ENCODE peak calls at places on chromosome 10, in five cellular contexts. A, F, H, I and C are unnamed samples.

GRCh38 chr10:34719746-34720145 is 95.3 kb downstream of the PARD3 start:
- DNase-seq in A (no peak), F (no peak), H (no peak), I (no peak), C (no peak)

GRCh38 chr10:98323221-98324164 is 55.5 kb upstream of the LOXL4 start:
- DNase-seq in A (no peak), F (peak; percentile 74), H (peak; percentile 73), I (no peak), C (peak; percentile 83)

GRCh38 chr10:53230651-53231050 is 458.1 kb upstream of the MBL2 start:
- DNase-seq in A (no peak), F (no peak), H (no peak), I (no peak), C (no peak)

GRCh38 chr10:102720337-102720736 is 5.9 kb downstream of the SFXN2 start:
- DNase-seq in A (no peak), F (no peak), H (no peak), I (no peak), C (no peak)

GRCh38 chr10:89389254-89389653 is 3.2 kb upstream of the IFIT1 start:
- DNase-seq in A (no peak), F (peak; percentile 69), H (no peak), I (no peak), C (peak; percentile 22)

GRCh38 chr10:4868357-4868657 is 42.3 kb downstream of the AKR1E2 start:
- DNase-seq in A (no peak), F (no peak), H (no peak), I (no peak), C (no peak)

GRCh38 chr10:42864575-42864974 is 82.0 kb downstream of the BMS1 start:
- DNase-seq in A (no peak), F (peak; percentile 39), H (no peak), I (peak; percentile 7), C (peak; percentile 22)

GRCh38 chr10:132658546-132659205 is 121.1 kb downstream of the INPP5A start:
- DNase-seq in A (no peak), F (no peak), H (no peak), I (no peak), C (no peak)

GRCh38 chr10:4315529-4315928 is 510.5 kb upstream of the AKR1E2 start:
- DNase-seq in A (no peak), F (peak; percentile 85), H (peak; percentile 27), I (no peak), C (no peak)

GRCh38 chr10:61179734-61180133 is 235.7 kb upstream of the RHOBTB1 start:
- DNase-seq in A (no peak), F (no peak), H (no peak), I (no peak), C (no peak)

GRCh38 chr10:97539523-97540200 is 32.9 kb upstream of the ANKRD2 start:
- DNase-seq in A (no peak), F (peak; percentile 93), H (no peak), I (peak; percentile 84), C (no peak)

GRCh38 chr10:80739963-80740715 is 202.4 kb downstream of the SH2D4B start:
- DNase-seq in A (no peak), F (no peak), H (no peak), I (no peak), C (no peak)

GRCh38 chr10:25701651-25702050 is 232.4 kb upstream of the MYO3A start:
- DNase-seq in A (no peak), F (no peak), H (no peak), I (no peak), C (no peak)

GRCh38 chr10:76942556-76943416 is 694.8 kb downstream of the KCNMA1 start:
- DNase-seq in A (no peak), F (peak; percentile 4), H (no peak), I (no peak), C (no peak)